ENCODE peak calls at places on chromosomes 13 and 19, in five cellular contexts. R is effector CD4-positive, alpha-beta T cell; G is fibroblast of the aortic adventitia; A is activated CD4-positive, alpha-beta T cell treated with anti-CD3 and anti-CD28 coated beads for 1 hour; F is substantia nigra. T is an unnamed sample.

GRCh38 chr19:41706741-41707501 is 1.5 kb upstream of the CEACAM5 start:
- DNase-seq in A (peak; percentile 54), F (no peak), R (peak; percentile 59), G (no peak), T (no peak)

GRCh38 chr13:98981596-98982195 is 3.8 kb upstream of the DOCK9 start:
- DNase-seq in F (no peak), A (no peak), G (no peak), R (no peak), T (no peak)

GRCh38 chr19:17830567-17831418 is 9.5 kb upstream of the INSL3 start:
- DNase-seq in G (peak; percentile 63), R (no peak), F (no peak), A (peak; percentile 38), T (peak; percentile 55)

GRCh38 chr19:6610934-6611370 is 20.0 kb upstream of the CD70 start:
- DNase-seq in A (no peak), F (no peak), R (no peak), G (peak; percentile 99), T (peak; percentile 91)

GRCh38 chr13:41007359-41008118 is 11.6 kb downstream of the ELF1 start:
- DNase-seq in A (no peak), F (no peak), G (no peak), R (no peak), T (peak; percentile 47)

GRCh38 chr13:57996717-57997116 is 365.2 kb downstream of the PCDH17 start:
- DNase-seq in G (peak; percentile 2), A (no peak), R (no peak), F (no peak), T (no peak)

GRCh38 chr19:27780367-27781065 is 1432.4 kb downstream of the UQCRFS1 start:
- DNase-seq in F (no peak), R (no peak), A (no peak), G (no peak), T (no peak)

GRCh38 chr13:94765814-94766213 is 53.5 kb upstream of the SOX21 start:
- DNase-seq in A (no peak), F (no peak), R (no peak), G (no peak), T (no peak)

GRCh38 chr13:29605860-29606526 is 10.5 kb upstream of the SLC7A1 start:
- DNase-seq in A (no peak), F (no peak), G (no peak), R (no peak), T (no peak)

GRCh38 chr19:17309962-17310461 is 649 bp downstream of the DDA1 start:
- DNase-seq in G (no peak), A (no peak), R (no peak), F (no peak), T (peak; percentile 35)

GRCh38 chr13:50419896-50420295 is 404.7 kb downstream of the KCNRG start:
- DNase-seq in F (no peak), G (peak; percentile 61), R (no peak), A (no peak), T (no peak)

T was measured in adipocyte.